ENCODE peak calls at places on chromosome X, in seven cellular contexts. J, Z, H, F, O, W and P are unnamed samples.

GRCh38 chrX:115968436-115969252 is 201.9 kb upstream of the AGTR2 start:
- DNase-seq in J (peak; percentile 22), Z (peak; percentile 82), H (peak; percentile 19), F (peak; percentile 69), O (peak; percentile 20), W (no peak), P (peak; percentile 8)

GRCh38 chrX:123291623-123292022 is 107.5 kb downstream of the GRIA3 start:
- DNase-seq in J (no peak), Z (no peak), H (no peak), F (peak; percentile 34), O (no peak), W (no peak), P (no peak)

GRCh38 chrX:40175416-40176255 is 77.9 kb upstream of the BCOR start:
- DNase-seq in J (peak; percentile 45), Z (peak; percentile 89), H (peak; percentile 77), F (peak; percentile 75), O (peak; percentile 66), W (peak; percentile 91), P (peak; percentile 33)

GRCh38 chrX:3124041-3124440 is 82.8 kb downstream of the ARSF start:
- DNase-seq in J (no peak), Z (no peak), H (no peak), F (no peak), O (no peak), W (no peak), P (peak; percentile 16)

GRCh38 chrX:141142946-141143345 is 34.0 kb downstream of the LDOC1 start:
- DNase-seq in J (no peak), Z (no peak), H (no peak), F (no peak), O (no peak), W (no peak), P (no peak)

GRCh38 chrX:109856974-109857373 is 123.9 kb upstream of the ACSL4 start:
- DNase-seq in J (peak; percentile 66), Z (no peak), H (no peak), F (no peak), O (no peak), W (peak; percentile 57), P (peak; percentile 42)

GRCh38 chrX:25275159-25275558 is 259.4 kb upstream of the ARX start:
- DNase-seq in J (no peak), Z (no peak), H (no peak), F (no peak), O (no peak), W (no peak), P (no peak)

GRCh38 chrX:15497865-15498264 is 2.7 kb upstream of the BMX start:
- DNase-seq in J (peak; percentile 31), Z (no peak), H (peak; percentile 44), F (peak; percentile 50), O (no peak), W (peak; percentile 82), P (peak; percentile 24)

GRCh38 chrX:117771384-117771783 is 345.2 kb downstream of the KLHL13 start:
- DNase-seq in J (no peak), Z (no peak), H (no peak), F (no peak), O (no peak), W (no peak), P (no peak)

GRCh38 chrX:150683536-150684146 is 9.6 kb upstream of the MTMR1 start:
- DNase-seq in J (peak; percentile 49), Z (no peak), H (peak; percentile 19), F (no peak), O (no peak), W (peak; percentile 66), P (peak; percentile 12)

GRCh38 chrX:50799531-50799961 is 14.4 kb downstream of the SHROOM4 start:
- DNase-seq in J (no peak), Z (no peak), H (no peak), F (no peak), O (no peak), W (no peak), P (peak; percentile 68)

GRCh38 chrX:78517124-78517523 is 142.0 kb downstream of the RTL3 start:
- DNase-seq in J (no peak), Z (no peak), H (peak; percentile 12), F (no peak), O (no peak), W (no peak), P (peak; percentile 33)

GRCh38 chrX:46796574-46797191 is 37.8 kb upstream of the SLC9A7 start:
- DNase-seq in J (peak; percentile 69), Z (peak; percentile 76), H (peak; percentile 46), F (peak; percentile 88), O (peak; percentile 66), W (peak; percentile 58), P (peak; percentile 72)

GRCh38 chrX:87409113-87409841 is 108.3 kb upstream of the KLHL4 start:
- DNase-seq in J (peak; percentile 93), Z (peak; percentile 71), H (no peak), F (peak; percentile 81), O (peak; percentile 73), W (peak; percentile 68), P (peak; percentile 96)

GRCh38 chrX:20116575-20117240 is at the start of gene MAP7D2:
- DNase-seq in J (no peak), Z (no peak), H (peak; percentile 16), F (peak; percentile 14), O (no peak), W (no peak), P (no peak)

GRCh38 chrX:63754141-63754859 is 30.7 kb downstream of the ARHGEF9 start:
- DNase-seq in J (peak; percentile 16), Z (no peak), H (no peak), F (no peak), O (no peak), W (no peak), P (peak; percentile 7)

GRCh38 chrX:150680974-150681373 is 12.2 kb upstream of the MTMR1 start:
- DNase-seq in J (peak; percentile 28), Z (no peak), H (no peak), F (peak; percentile 43), O (no peak), W (peak; percentile 29), P (peak; percentile 24)

GRCh38 chrX:150219374-150220185 is 143.5 kb upstream of the MAMLD1 start:
- DNase-seq in J (peak; percentile 45), Z (no peak), H (peak; percentile 4), F (no peak), O (no peak), W (no peak), P (peak; percentile 34)

GRCh38 chrX:132592880-132593279 is 104.0 kb upstream of the MBNL3 start:
- DNase-seq in J (peak; percentile 40), Z (no peak), H (peak; percentile 8), F (peak; percentile 33), O (no peak), W (no peak), P (no peak)

GRCh38 chrX:40573763-40574162 is 7.0 kb upstream of the ATP6AP2 start:
- DNase-seq in J (peak; percentile 7), Z (no peak), H (no peak), F (no peak), O (no peak), W (peak; percentile 69), P (no peak)

GRCh38 chrX:13520931-13521330 is 48.5 kb upstream of the EGFL6 start:
- DNase-seq in J (no peak), Z (no peak), H (no peak), F (no peak), O (no peak), W (no peak), P (no peak)

GRCh38 chrX:110212299-110212698 is 105.6 kb downstream of the AMMECR1 start:
- DNase-seq in J (no peak), Z (no peak), H (no peak), F (no peak), O (no peak), W (no peak), P (no peak)

GRCh38 chrX:44828008-44828605 is 15.7 kb upstream of the DUSP21 start:
- DNase-seq in J (peak; percentile 88), Z (no peak), H (no peak), F (no peak), O (no peak), W (peak; percentile 9), P (peak; percentile 78)

GRCh38 chrX:40871385-40872082 is 136.2 kb upstream of the MED14 start:
- DNase-seq in J (peak; percentile 10), Z (no peak), H (peak; percentile 46), F (no peak), O (no peak), W (no peak), P (peak; percentile 50)

GRCh38 chrX:139093201-139093600 is 381.7 kb upstream of the FGF13 start:
- DNase-seq in J (no peak), Z (no peak), H (no peak), F (no peak), O (no peak), W (no peak), P (no peak)

GRCh38 chrX:9562851-9563250 is 98.0 kb downstream of the TBL1X start:
- DNase-seq in J (peak; percentile 87), Z (no peak), H (no peak), F (peak; percentile 45), O (no peak), W (no peak), P (peak; percentile 91)

DNA sequence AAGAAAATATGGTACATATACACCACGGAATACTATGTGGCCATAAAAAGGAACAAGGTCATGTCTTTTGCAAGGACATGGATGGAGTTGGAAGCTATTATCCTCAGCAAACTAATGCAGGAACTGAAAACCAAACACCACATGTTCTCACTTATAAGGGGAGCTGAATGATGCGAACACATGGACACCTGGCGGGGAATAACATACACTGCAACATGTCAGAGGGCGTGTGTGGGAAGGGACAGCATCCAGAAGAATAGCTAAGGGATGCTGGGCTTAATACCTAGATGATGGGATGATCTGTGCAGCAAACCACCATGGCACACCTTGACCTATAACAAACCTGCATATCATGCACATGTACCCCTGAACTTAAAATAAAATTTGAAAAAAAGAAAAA is 19.5 kb upstream of the CNKSR2 start:
- DNase-seq in J (no peak), Z (no peak), H (no peak), F (no peak), O (no peak), W (no peak), P (no peak)
- TF ChIP-seq CTCF in J (no peak), Z (no peak), H (no peak), F (no peak), O (no peak), W (no peak), P (no peak)

GRCh38 chrX:4670606-4671005 is 957.2 kb upstream of the PRKX start:
- DNase-seq in J (no peak), Z (no peak), H (no peak), F (no peak), O (no peak), W (no peak), P (no peak)
- TF ChIP-seq CTCF in J (no peak), Z (no peak), H (no peak), F (no peak), O (no peak), W (no peak), P (no peak)

GRCh38 chrX:11944486-11944885 is 186.4 kb downstream of the MSL3 start:
- DNase-seq in J (peak; percentile 44), Z (no peak), H (peak; percentile 13), F (peak; percentile 27), O (no peak), W (peak; percentile 7), P (peak; percentile 55)
- TF ChIP-seq CTCF in J (peak; percentile 53), Z (no peak), H (no peak), F (no peak), O (no peak), W (no peak), P (peak; percentile 75)

DNA sequence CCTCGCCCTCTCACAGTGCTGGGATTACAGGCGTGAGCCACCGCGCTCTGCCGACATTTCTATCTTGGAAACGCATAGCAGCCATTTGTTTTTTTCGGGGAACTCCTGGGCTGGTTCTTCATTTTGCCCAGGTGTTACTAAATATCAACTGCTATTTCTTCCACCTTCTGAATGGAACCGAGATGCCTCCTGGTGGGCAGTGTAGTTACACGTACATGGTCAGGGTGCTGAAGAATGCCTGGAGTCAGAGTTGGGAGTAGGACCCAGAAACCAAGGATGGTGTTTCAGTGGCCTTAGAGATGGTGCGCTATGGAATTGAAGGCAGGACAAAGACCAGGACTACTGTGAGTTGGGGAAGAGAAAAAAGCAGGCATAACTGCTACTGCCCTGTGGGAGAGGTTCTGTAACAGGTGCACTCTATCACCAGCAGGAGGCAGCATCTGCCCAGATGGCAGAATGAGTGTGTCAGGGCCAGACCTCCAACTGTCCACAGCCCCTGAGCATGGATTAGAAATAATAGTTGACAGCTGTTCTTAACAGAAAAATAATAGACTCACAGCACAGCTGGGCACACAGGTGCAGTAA is 81.7 kb downstream of the ZC4H2 start:
- DNase-seq in J (no peak), Z (no peak), H (peak; percentile 12), F (peak; percentile 52), O (no peak), W (peak; percentile 33), P (no peak)
- TF ChIP-seq CTCF in J (peak; percentile 5), Z (peak; percentile 49), H (peak; percentile 15), F (peak; percentile 38), O (peak; percentile 12), W (peak; percentile 34), P (peak; percentile 3)